ENCODE peak calls at places on chromosomes 5 and 9, in nine cellular contexts. V is SHP77; K is heart left ventricle; Q is activated T-helper 1 cell treated with anti-CD3 and anti-CD28 coated beads, Interleukin-12 subunit alpha, Interleukin-12 subunit beta, Interleukin-2, Interleukin-4 antibody, amounts not matched to agents 30 ng/mL and 10 ng/mL and 1 ng/mL, durations not matched to agents 14 hours and 24 hours and 36 hours; B is dorsolateral prefrontal cortex; A is stimulated activated CD4-positive, alpha-beta T cell treated with anti-CD3 and anti-CD28 coated beads, TNF-alpha, amount 100 ng/mL, for 24 hours; T is T follicular helper cell; L is T-helper 2 cell treated with Interferon-gamma antibody and Interleukin-4, amounts not matched to agents 5 μg/mL and 100 μg/mL, for 36 hours; N is sigmoid colon. E is an unnamed sample.

GRCh38 chr5:132457371-132458225 is 33.0 kb downstream of the IRF1 start:
- DNase-seq in N (peak; percentile 81), K (no peak), Q (no peak), A (no peak), T (no peak), B (no peak), V (no peak), L (no peak), E (no peak)

GRCh38 chr9:137955224-137955570 is 77.6 kb downstream of the CACNA1B start:
- DNase-seq in K (no peak), N (no peak), T (no peak), A (no peak), V (no peak), L (no peak), Q (no peak), B (no peak), E (no peak)

GRCh38 chr9:33964369-33964768 is 84.3 kb downstream of the UBAP2 start:
- DNase-seq in A (no peak), N (no peak), Q (no peak), V (no peak), B (no peak), L (no peak), K (no peak), T (no peak), E (no peak)

GRCh38 chr9:11275158-11275695 is 662.4 kb upstream of the PTPRD start:
- DNase-seq in A (no peak), K (no peak), N (no peak), L (no peak), V (no peak), B (no peak), T (no peak), Q (no peak), E (no peak)

GRCh38 chr5:59483971-59484472 is 409.5 kb downstream of the PDE4D start:
- DNase-seq in V (no peak), Q (no peak), A (no peak), L (peak; percentile 23), T (no peak), B (no peak), N (no peak), K (no peak), E (no peak)

GRCh38 chr9:86601697-86602096 is 247.5 kb upstream of the TUT7 start:
- DNase-seq in Q (no peak), L (no peak), B (no peak), N (no peak), V (no peak), A (no peak), T (no peak), K (no peak), E (no peak)

GRCh38 chr5:168925160-168925559 is 346.0 kb upstream of the PANK3 start:
- DNase-seq in B (peak; percentile 67), L (no peak), K (no peak), Q (no peak), N (no peak), T (no peak), A (no peak), V (no peak), E (no peak)

GRCh38 chr5:7811715-7812114 is 39.2 kb downstream of the CFAP90 start:
- DNase-seq in T (no peak), Q (no peak), N (no peak), K (no peak), B (no peak), V (no peak), L (no peak), A (no peak), E (no peak)

GRCh38 chr9:129287595-129288305 is 109.7 kb upstream of the IER5L start:
- DNase-seq in K (no peak), V (peak; percentile 11), Q (no peak), A (no peak), L (no peak), N (peak; percentile 29), T (no peak), B (peak; percentile 26), E (no peak)

GRCh38 chr9:6827370-6827949 is 69.7 kb downstream of the KDM4C start:
- DNase-seq in L (peak; percentile 49), V (peak; percentile 17), A (no peak), B (no peak), Q (peak; percentile 27), K (no peak), N (no peak), T (no peak), E (no peak)

GRCh38 chr5:69042915-69043795 is 50.7 kb upstream of the SLC30A5 start:
- DNase-seq in T (peak; percentile 75), B (peak; percentile 50), L (peak; percentile 74), K (peak; percentile 77), Q (peak; percentile 75), V (peak; percentile 78), N (peak; percentile 87), A (peak; percentile 51), E (peak; percentile 42)

GRCh38 chr5:166324372-166324771 is 1967.1 kb upstream of the WWC1 start:
- DNase-seq in B (no peak), K (no peak), A (no peak), V (no peak), Q (no peak), T (no peak), L (no peak), N (no peak), E (no peak)

GRCh38 chr5:79621056-79621455 is 8.8 kb downstream of the TENT2 start:
- DNase-seq in A (no peak), K (no peak), V (no peak), L (no peak), T (no peak), Q (no peak), N (no peak), B (no peak), E (no peak)

GRCh38 chr9:126599047-126599650 is 14.6 kb upstream of the LMX1B start:
- DNase-seq in K (no peak), N (no peak), Q (no peak), L (no peak), A (no peak), B (no peak), V (no peak), T (no peak), E (no peak)

GRCh38 chr9:5557606-5558587 is 47.6 kb downstream of the PDCD1LG2 start:
- DNase-seq in B (no peak), T (peak; percentile 39), A (no peak), Q (peak; percentile 71), V (no peak), L (peak; percentile 54), K (no peak), N (no peak), E (no peak)

GRCh38 chr9:18606831-18607230 is 132.9 kb downstream of the ADAMTSL1 start:
- DNase-seq in A (no peak), L (no peak), Q (no peak), B (no peak), T (no peak), K (no peak), V (no peak), N (no peak), E (no peak)

GRCh38 chr5:6484446-6484845 is 35.8 kb downstream of the UBE2QL1 start:
- DNase-seq in K (no peak), Q (no peak), B (no peak), T (no peak), V (no peak), N (no peak), A (no peak), L (no peak), E (no peak)

GRCh38 chr5:66666778-66667177 is 70.6 kb downstream of the MAST4 start:
- DNase-seq in Q (no peak), N (no peak), A (no peak), L (no peak), K (no peak), B (no peak), V (peak; percentile 79), T (no peak), E (no peak)

E was measured in thoracic aorta.